ENCODE peak calls at places on chromosomes 13 and 19, in four cellular contexts. I is pancreas; H is psoas muscle; L is CD4-positive, CD25-positive, alpha-beta regulatory T cell. O is an unnamed sample.

GRCh38 chr13:43026262-43026661 is 2.9 kb downstream of the DNAJC15 start:
- DNase-seq in I (no peak), H (no peak), L (no peak), O (no peak)

GRCh38 chr13:38341149-38341692 is 8.4 kb upstream of the UFM1 start:
- DNase-seq in I (no peak), H (no peak), L (no peak), O (no peak)

GRCh38 chr13:37326319-37326718 is 220.9 kb upstream of the CSNK1A1L start:
- DNase-seq in I (no peak), H (no peak), L (no peak), O (no peak)

GRCh38 chr13:112435973-112436372 is 59.8 kb downstream of the SPACA7 start:
- DNase-seq in I (no peak), H (no peak), L (no peak), O (no peak)

GRCh38 chr19:56692496-56692895 is 20.9 kb upstream of the ZNF835 start:
- DNase-seq in I (no peak), H (no peak), L (no peak), O (no peak)

GRCh38 chr13:28476919-28477708 is 17.8 kb downstream of the FLT1 start:
- DNase-seq in I (no peak), H (no peak), L (no peak), O (no peak)

GRCh38 chr13:24528816-24529398 is 16.3 kb upstream of the PARP4 start:
- DNase-seq in I (no peak), H (no peak), L (no peak), O (no peak)

GRCh38 chr19:33366917-33367316 is 6.6 kb upstream of the CEBPG start:
- DNase-seq in I (no peak), H (no peak), L (no peak), O (no peak)

GRCh38 chr19:19662866-19663291 is 597 bp downstream of the ATP13A1 start:
- DNase-seq in I (no peak), H (peak; percentile 79), L (no peak), O (no peak)

GRCh38 chr13:40401911-40402776 is 264.3 kb downstream of the FOXO1 start:
- DNase-seq in I (peak; percentile 83), H (peak; percentile 98), L (peak; percentile 54), O (no peak)

GRCh38 chr13:63206431-63206830 is 1790.8 kb upstream of the PCDH20 start:
- DNase-seq in I (no peak), H (no peak), L (no peak), O (no peak)

GRCh38 chr19:5205937-5206750 is 134.5 kb downstream of the PTPRS start:
- DNase-seq in I (no peak), H (peak; percentile 39), L (no peak), O (no peak)

GRCh38 chr19:58556633-58557252 is 1.7 kb downstream of the UBE2M start:
- DNase-seq in I (no peak), H (no peak), L (no peak), O (no peak)

GRCh38 chr19:58555369-58555885 is 522 bp upstream of the CHMP2A start:
- DNase-seq in I (no peak), H (no peak), L (no peak), O (no peak)

GRCh38 chr19:58557253-58558065 is 952 bp downstream of the UBE2M start:
- DNase-seq in I (no peak), H (no peak), L (no peak), O (no peak)

GRCh38 chr19:58554494-58555368 is at the start of gene CHMP2A:
- DNase-seq in I (peak; percentile 96), H (peak; percentile 100), L (peak; percentile 97), O (peak; percentile 95)

GRCh38 chr19:58555920-58556632 is 1.2 kb upstream of the CHMP2A start:
- DNase-seq in I (no peak), H (no peak), L (no peak), O (no peak)
- H3K9me3 ChIP-seq in I (no peaks in the 10 kb centered on the region), H (no peaks in the 10 kb centered on the region), L (no peaks in the 10 kb centered on the region), O (no peaks in the 10 kb centered on the region)

GRCh38 chr19:58129284-58129683 is 21.3 kb downstream of the ZNF329 start:
- DNase-seq in I (no peak), H (no peak), L (no peak), O (no peak)

GRCh38 chr19:58134244-58134643 is 16.3 kb downstream of the ZNF329 start:
- DNase-seq in I (no peak), H (no peak), L (no peak), O (no peak)
- H3K9me3 ChIP-seq in I (peaks cover 5% of the 10 kb centered on the region), H (peaks cover 94% of the 10 kb centered on the region), L (peaks cover 73% of the 10 kb centered on the region), O (peaks cover 56% of the 10 kb centered on the region)

DNA sequence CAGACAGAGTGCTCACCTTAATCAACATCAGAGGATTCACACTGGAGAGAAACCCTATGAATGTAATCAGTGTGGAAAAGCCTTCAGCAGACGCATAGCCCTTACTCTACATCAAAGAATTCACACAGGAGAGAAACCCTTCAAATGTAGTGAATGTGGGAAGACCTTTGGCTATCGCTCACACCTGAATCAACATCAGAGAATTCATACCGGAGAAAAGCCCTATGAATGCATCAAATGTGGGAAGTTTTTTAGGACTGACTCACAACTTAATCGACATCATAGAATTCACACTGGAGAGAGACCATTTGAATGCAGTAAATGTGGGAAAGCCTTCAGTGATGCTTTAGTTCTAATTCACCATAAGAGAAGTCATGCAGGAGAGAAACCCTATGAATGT is 18.3 kb downstream of the ZNF527 start:
- DNase-seq in I (no peak), H (no peak), L (no peak), O (no peak)
- H3K9me3 ChIP-seq in I (peaks cover 37% of the 10 kb centered on the region), H (peaks cover 97% of the 10 kb centered on the region), L (peaks cover 92% of the 10 kb centered on the region), O (peaks cover 64% of the 10 kb centered on the region)

GRCh38 chr19:9329999-9330398 is 6.0 kb downstream of the ZNF559 start:
- DNase-seq in I (no peak), H (no peak), L (no peak), O (no peak)
- H3K9me3 ChIP-seq in I (peaks cover 5% of the 10 kb centered on the region), H (peaks cover 90% of the 10 kb centered on the region), L (peaks cover 70% of the 10 kb centered on the region), O (peaks cover 29% of the 10 kb centered on the region)

DNA sequence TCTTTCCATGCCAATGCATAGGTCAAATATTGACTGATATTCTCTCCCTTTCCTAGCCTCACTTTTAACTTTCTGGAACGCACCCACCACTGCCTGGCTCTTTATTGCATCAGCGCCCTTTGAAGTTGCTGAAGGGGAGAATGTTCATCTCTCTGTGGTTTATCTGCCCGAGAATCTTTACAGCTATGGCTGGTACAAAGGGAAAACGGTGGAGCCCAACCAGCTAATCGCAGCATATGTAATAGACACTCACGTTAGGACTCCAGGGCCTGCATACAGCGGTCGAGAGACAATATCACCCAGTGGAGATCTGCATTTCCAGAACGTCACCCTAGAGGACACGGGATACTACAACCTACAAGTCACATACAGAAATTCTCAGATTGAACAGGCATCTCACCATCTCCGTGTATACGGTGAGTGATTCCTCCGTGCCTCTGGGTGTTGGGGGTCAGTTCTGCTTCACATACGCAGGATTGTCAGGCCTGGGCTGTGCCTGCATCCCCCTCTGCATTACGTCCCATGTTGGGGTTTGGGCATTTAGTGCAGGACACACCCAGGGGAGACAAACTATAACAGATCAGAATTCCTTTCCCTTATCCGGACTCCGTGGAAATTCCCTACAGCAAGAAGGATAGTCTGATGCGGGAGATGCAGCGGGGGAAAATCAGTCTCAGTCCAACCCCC is 1.3 kb downstream of the CEACAM21 start:
- DNase-seq in I (no peak), H (no peak), L (no peak), O (no peak)
- H3K9me3 ChIP-seq in I (no peaks in the 10 kb centered on the region), H (no peaks in the 10 kb centered on the region), L (no peaks in the 10 kb centered on the region), O (no peaks in the 10 kb centered on the region)